ENCODE peak calls at places on chromosomes 2 and 18, in nine cellular contexts. M, I, T, S, F, H, C, D and W are unnamed samples.

GRCh38 chr2:101619191-101619591 is 78.3 kb upstream of the MAP4K4 start:
- DNase-seq in M (no peak), I (no peak), T (no peak), S (no peak), F (peak), H (no peak), C (no peak), D (no peak), W (peak)

GRCh38 chr2:194819367-194819766 is 837.7 kb upstream of the SLC39A10 start:
- DNase-seq in M (no peak), I (no peak), T (peak), S (no peak), F (no peak), H (peak), C (no peak), D (no peak), W (no peak)

GRCh38 chr2:82837588-82838304 is 1621.3 kb downstream of the SUCLG1 start:
- DNase-seq in M (no peak), I (peak), T (peak), S (no peak), F (no peak), H (no peak), C (no peak), D (no peak), W (no peak)

GRCh38 chr2:47058061-47058931 is 96.8 kb downstream of the STPG4 start:
- DNase-seq in M (no peak), I (no peak), T (no peak), S (no peak), F (no peak), H (no peak), C (no peak), D (no peak), W (no peak)

GRCh38 chr2:50042794-50043193 is 888.5 kb upstream of the FSHR start:
- DNase-seq in M (no peak), I (no peak), T (no peak), S (no peak), F (no peak), H (no peak), C (no peak), D (no peak), W (no peak)

GRCh38 chr18:6557470-6558245 is 142.9 kb upstream of the L3MBTL4 start:
- DNase-seq in M (no peak), I (peak), T (no peak), S (no peak), F (no peak), H (no peak), C (no peak), D (no peak), W (no peak)

GRCh38 chr2:26299488-26300092 is 46.4 kb upstream of the SELENOI start:
- DNase-seq in M (no peak), I (no peak), T (peak), S (no peak), F (peak), H (no peak), C (no peak), D (no peak), W (peak)

GRCh38 chr2:192148620-192149321 is 46.0 kb downstream of the TMEFF2 start:
- DNase-seq in M (no peak), I (no peak), T (no peak), S (no peak), F (no peak), H (no peak), C (no peak), D (no peak), W (no peak)

GRCh38 chr2:45177870-45178269 is 168.6 kb upstream of the SIX2 start:
- DNase-seq in M (no peak), I (peak), T (peak), S (no peak), F (no peak), H (no peak), C (no peak), D (no peak), W (no peak)

GRCh38 chr2:232688201-232688600 is 8.9 kb upstream of the GIGYF2 start:
- DNase-seq in M (no peak), I (no peak), T (no peak), S (no peak), F (no peak), H (no peak), C (no peak), D (no peak), W (no peak)
- TF ChIP-seq CTCF in M (no peak), I (no peak), T (no peak), S (no peak), F (no peak), H (no peak), C (no peak), D (no peak), W (no peak)

DNA sequence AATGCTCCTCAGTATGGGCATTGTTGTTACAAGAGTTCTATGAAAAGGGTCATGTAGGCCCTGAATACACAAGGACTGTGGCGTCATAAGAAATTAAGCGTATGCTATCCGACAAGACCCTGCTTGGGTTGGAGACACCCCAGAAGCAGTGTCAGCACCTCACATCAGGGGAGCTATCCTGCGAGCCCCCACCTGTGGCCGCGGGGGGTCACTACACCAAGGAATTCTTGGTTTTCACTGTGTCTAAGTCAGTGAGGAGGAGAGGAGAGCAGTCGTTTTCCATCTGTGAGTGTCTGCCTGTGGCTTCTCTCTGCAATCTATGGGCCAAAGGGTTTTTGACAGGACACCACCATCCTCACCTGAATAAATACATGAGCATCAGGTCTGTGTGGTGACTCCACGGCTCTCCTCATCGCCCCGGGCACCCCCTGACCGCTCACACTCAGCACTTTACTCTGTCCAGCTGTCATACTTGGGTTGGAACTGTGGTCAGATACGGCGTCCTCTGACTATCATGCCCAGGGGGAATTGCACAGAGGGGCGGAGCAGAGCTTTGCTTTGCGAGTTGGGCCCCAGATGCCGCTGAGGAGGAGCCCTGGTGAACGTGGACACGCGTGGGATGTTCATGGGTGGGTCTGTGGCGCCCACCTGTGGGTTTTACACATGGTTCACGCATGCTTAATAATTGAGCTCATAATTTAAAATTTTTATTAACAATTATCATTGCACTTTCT is 235.5 kb downstream of the MYT1L start:
- DNase-seq in M (no peak), I (no peak), T (no peak), S (no peak), F (no peak), H (no peak), C (no peak), D (no peak), W (no peak)
- TF ChIP-seq CTCF in M (no peak), I (no peak), T (no peak), S (no peak), F (no peak), H (no peak), C (no peak), D (no peak), W (no peak)

GRCh38 chr2:181304011-181304844 is 153.0 kb upstream of the ITGA4 start:
- DNase-seq in M (no peak), I (no peak), T (no peak), S (peak), F (no peak), H (peak), C (no peak), D (no peak), W (no peak)
- TF ChIP-seq CTCF in M (no peak), I (no peak), T (no peak), S (peak), F (no peak), H (peak), C (no peak), D (no peak), W (no peak)

GRCh38 chr2:116955646-116956045 is 858.8 kb upstream of the DDX18 start:
- DNase-seq in M (no peak), I (no peak), T (no peak), S (no peak), F (no peak), H (no peak), C (no peak), D (no peak), W (no peak)

GRCh38 chr2:116948258-116948657 is 866.2 kb upstream of the DDX18 start:
- DNase-seq in M (no peak), I (no peak), T (no peak), S (no peak), F (no peak), H (no peak), C (no peak), D (no peak), W (no peak)

GRCh38 chr2:116949249-116949648 is 865.2 kb upstream of the DDX18 start:
- DNase-seq in M (no peak), I (no peak), T (no peak), S (no peak), F (no peak), H (no peak), C (no peak), D (no peak), W (no peak)

DNA sequence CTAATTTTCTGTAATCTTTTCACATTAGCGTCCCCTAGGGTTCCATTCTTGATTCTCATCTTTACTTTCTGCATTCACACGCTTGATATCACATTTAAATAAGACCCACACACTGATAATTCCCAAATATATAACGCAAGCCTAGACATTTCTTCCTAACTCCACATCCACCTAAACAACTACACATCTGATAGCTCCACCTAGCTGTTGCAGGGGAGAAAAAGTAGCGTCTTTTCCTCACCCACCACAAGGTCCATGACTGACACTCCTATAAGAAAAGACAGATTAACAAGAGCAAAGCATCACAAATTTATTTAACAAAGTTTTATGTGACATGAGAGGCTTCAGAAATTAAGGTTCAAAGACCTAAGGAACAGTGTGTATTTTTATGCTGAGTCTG is 862.2 kb upstream of the DDX18 start:
- DNase-seq in M (no peak), I (no peak), T (no peak), S (no peak), F (peak), H (no peak), C (no peak), D (no peak), W (no peak)
- TF ChIP-seq CTCF in M (no peak), I (no peak), T (no peak), S (no peak), F (peak), H (peak), C (peak), D (no peak), W (peak)

DNA sequence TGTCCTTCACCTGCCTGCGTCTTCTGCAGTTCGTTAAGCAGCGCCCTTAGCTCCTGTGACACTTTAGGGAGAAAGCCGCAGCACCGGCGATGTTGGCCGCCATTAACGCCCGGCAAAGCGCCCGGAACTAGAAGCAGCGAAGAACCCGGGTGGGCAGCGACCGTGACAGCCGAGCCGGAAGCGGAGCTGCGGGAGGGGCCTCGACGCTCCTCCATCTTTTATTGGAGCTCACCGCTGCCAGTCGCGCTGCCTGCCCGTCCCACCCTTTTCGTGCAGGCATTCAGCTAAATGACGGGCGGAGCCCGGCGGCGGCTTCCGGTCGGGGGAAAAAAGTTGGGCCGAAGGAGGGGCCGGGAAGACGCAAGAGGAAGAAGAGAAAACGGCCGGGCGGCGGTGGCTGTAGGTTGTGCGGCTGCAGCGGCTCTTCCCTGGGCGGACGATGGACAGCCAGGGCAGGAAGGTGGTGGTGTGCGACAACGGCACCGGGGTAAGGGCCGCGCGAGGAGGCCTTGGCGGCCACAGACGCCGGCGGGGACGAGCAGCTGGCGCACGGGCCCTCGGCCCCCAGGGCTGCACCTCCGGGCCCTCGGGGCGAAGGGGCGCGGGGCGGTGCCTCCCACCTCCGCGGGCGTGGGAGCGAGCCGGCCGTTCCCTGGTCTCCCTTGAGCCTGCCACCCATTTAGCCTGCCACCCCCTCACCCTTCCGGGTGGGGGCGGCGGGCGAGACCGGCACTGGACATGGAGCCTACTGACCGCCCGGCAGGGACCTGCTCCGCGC is at the start of gene ACTR2:
- DNase-seq in M (peak), I (peak), T (peak), S (peak), F (peak), H (peak), C (peak), D (peak), W (peak)
- TF ChIP-seq CTCF in M (no peak), I (no peak), T (no peak), S (no peak), F (no peak), H (no peak), C (no peak), D (no peak), W (no peak)

DNA sequence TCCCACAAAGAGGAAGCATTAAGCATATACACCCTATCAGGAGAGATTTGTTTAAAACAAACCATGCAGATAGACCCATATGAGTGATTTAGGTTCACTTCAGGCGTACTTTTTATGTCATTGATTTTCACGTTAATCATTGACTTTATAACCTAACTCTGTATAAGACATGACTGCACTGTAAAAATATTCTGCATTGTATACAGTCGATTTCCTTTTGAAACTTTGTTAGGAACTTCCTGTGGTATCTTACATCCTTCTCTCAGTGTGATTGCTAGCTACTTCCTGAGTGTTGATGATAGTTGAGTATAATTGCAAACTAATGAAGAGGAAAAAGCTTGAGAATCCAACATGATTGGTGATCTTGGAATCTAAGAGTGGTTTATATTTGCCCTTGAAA is 69.4 kb downstream of the XIRP2 start:
- DNase-seq in M (no peak), I (no peak), T (no peak), S (no peak), F (no peak), H (no peak), C (no peak), D (no peak), W (no peak)
- TF ChIP-seq CTCF in M (no peak), I (no peak), T (no peak), S (no peak), F (no peak), H (no peak), C (no peak), D (no peak), W (no peak)

GRCh38 chr2:64478036-64478435 is 24.1 kb downstream of the LGALSL start:
- DNase-seq in M (no peak), I (no peak), T (no peak), S (no peak), F (no peak), H (no peak), C (no peak), D (no peak), W (no peak)
- TF ChIP-seq CTCF in M (no peak), I (no peak), T (no peak), S (no peak), F (no peak), H (no peak), C (no peak), D (no peak), W (no peak)